ENCODE peak calls at places on chromosomes 16 and 17, in five cellular contexts. P is fibroblast of lung, W is A673, N is DND-41, G is mammary epithelial cell. I is an unnamed sample.
A peak's percentile ranks its signal among the peaks of the same experiment; 100 is the strongest.

GRCh38 chr16:57651344-57652333 is 16.5 kb upstream of the ADGRG3 start:
- DNase-seq in P (no peak), W (no peak), N (peak; percentile 50), G (no peak), I (no peak)

GRCh38 chr17:36661047-36661666 is 59.8 kb downstream of the MRM1 start:
- DNase-seq in P (no peak), W (no peak), N (no peak), G (no peak), I (no peak)

GRCh38 chr17:205176-205538 is 23.7 kb upstream of the DOC2B start:
- DNase-seq in P (no peak), W (no peak), N (no peak), G (no peak), I (no peak)

GRCh38 chr17:41615454-41615853 is 2.9 kb upstream of the KRT16 start:
- DNase-seq in P (peak; percentile 6), W (no peak), N (no peak), G (peak; percentile 95), I (peak; percentile 62)

GRCh38 chr16:83171396-83171795 is 544.6 kb downstream of the CDH13 start:
- DNase-seq in P (no peak), W (peak; percentile 4), N (no peak), G (no peak), I (no peak)

GRCh38 chr17:5913641-5914040 is 156.5 kb upstream of the WSCD1 start:
- DNase-seq in P (no peak), W (no peak), N (no peak), G (no peak), I (no peak)

GRCh38 chr17:6415616-6416015 is 19.3 kb downstream of the AIPL1 start:
- DNase-seq in P (no peak), W (no peak), N (no peak), G (no peak), I (no peak)

GRCh38 chr17:8736796-8737195 is 7.8 kb downstream of the CCDC42 start:
- DNase-seq in P (no peak), W (no peak), N (no peak), G (no peak), I (no peak)

GRCh38 chr16:67163164-67163902 is 1.2 kb upstream of the HSF4 start:
- DNase-seq in P (peak; percentile 49), W (no peak), N (no peak), G (no peak), I (peak; percentile 65)

GRCh38 chr16:28873543-28874201 is 4.6 kb upstream of the ATP2A1 start:
- DNase-seq in P (no peak), W (peak; percentile 43), N (peak; percentile 60), G (no peak), I (peak; percentile 78)

GRCh38 chr16:27625050-27625697 is 75.2 kb downstream of the KATNIP start:
- DNase-seq in P (peak; percentile 52), W (no peak), N (no peak), G (no peak), I (no peak)

GRCh38 chr17:76527430-76528111 is 9.9 kb downstream of the CYGB start:
- DNase-seq in P (peak; percentile 89), W (no peak), N (peak; percentile 20), G (peak; percentile 62), I (peak; percentile 85)

GRCh38 chr16:28063611-28064061 is at the start of gene GSG1L:
- DNase-seq in P (no peak), W (peak; percentile 26), N (no peak), G (no peak), I (no peak)

GRCh38 chr16:74657873-74658642 is 8.6 kb downstream of the RFWD3 start:
- DNase-seq in P (no peak), W (no peak), N (no peak), G (peak; percentile 4), I (no peak)

GRCh38 chr17:9906616-9907015 is 1.5 kb upstream of the RCVRN start:
- DNase-seq in P (no peak), W (no peak), N (no peak), G (no peak), I (no peak)

GRCh38 chr16:3112058-3112880 is at the start of gene ZNF205:
- DNase-seq in P (peak; percentile 74), W (peak; percentile 89), N (no peak), G (peak; percentile 71), I (peak; percentile 93)

GRCh38 chr16:10749680-10750035 is 6.0 kb downstream of the NUBP1 start:
- DNase-seq in P (peak; percentile 15), W (no peak), N (no peak), G (peak; percentile 57), I (no peak)

GRCh38 chr17:1505586-1505985 is 10.8 kb downstream of the INPP5K start:
- DNase-seq in P (no peak), W (no peak), N (no peak), G (no peak), I (no peak)

DNA sequence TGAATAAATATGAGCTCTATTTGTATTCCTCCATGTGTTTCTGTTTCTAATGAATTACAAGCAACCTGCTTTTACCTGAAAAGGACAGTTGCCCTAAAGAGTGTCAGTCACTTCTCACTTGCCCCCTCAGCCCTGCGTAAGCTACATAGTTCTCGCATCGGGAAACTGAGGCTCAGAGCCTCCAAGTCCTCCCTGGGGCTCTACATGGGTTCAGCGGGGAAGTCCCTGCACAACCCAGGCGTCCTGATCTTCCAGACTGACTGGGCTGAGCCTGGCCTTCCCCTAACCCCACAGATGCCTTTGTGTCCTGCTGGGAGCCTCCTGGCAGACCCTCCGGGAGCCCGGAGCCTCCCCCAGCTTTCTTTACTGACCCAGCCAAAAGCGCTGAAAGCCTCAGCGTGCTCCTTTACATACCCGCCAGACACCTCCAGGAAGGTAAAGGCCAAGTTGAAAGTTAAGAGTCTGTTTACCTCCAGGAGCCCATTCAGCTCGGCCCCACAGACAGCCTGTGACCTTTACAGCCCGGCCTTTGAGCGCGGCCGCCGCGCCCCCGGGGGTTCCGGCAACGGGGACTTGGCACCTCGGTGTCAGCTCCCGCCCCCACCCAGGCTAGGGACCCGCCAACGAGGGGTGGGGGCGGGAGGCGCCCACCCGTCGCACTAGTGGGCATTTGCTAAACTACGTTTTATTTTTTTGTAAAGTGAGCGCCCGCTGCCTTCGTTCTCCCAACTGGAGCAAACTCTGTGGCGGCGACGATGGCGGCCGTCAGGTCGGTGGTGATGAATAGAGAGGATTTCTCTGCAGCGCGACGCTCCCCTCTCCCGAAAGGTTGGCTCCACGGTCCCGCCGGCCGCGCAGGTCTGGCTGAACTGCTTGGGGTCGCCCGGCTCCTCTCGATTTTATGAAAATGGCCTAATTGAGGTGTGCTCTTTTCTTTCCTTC is 4.4 kb upstream of the HOXB13 start:
- DNase-seq in P (no peak), W (no peak), N (no peak), G (no peak), I (peak; percentile 78)
- TF ChIP-seq EZH2 in P (peak; percentile 84), W (no peak), N (no peak), G (peak; percentile 76), I (peak; percentile 21)

DNA sequence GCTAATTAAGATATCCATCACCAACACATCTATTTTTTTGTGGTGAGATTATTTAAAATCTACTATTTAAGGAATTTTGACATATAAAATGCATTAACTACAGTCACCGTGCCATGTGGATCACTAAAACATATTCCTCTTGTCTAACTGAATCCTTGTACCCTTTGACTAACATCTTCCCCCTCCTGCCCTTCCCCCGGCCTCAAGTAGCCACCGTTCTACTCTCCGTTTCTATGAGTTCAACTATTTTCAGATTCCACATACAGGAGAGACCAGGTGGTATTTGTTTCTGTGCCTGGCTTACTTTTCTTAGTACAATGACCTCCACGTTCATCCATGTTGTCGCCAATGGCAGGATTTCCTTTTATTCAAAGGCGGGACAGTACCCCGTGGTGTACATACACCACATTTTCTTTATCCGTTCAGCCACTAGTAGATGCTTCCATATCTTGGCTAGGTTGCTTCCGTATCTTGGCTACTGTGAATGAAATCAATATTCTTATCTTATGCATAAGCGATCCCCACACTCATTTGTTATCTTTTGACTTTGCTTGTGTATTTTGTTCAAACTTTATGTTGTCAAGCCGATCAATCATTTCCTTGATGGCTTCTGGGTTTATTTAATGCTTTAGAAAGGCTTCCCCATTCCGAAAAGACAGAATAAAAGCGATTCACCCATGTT is 134.7 kb downstream of the KCNJ12 start:
- DNase-seq in P (no peak), W (peak; percentile 15), N (no peak), G (no peak), I (no peak)
- TF ChIP-seq EZH2 in P (peak; percentile 35), W (no peak), N (no peak), G (no peak), I (no peak)

GRCh38 chr17:61405047-61405685 is 5.5 kb downstream of the TBX2 start:
- DNase-seq in P (no peak), W (no peak), N (no peak), G (no peak), I (peak; percentile 57)

GRCh38 chr17:61402978-61403845 is 3.6 kb downstream of the TBX2 start:
- DNase-seq in P (no peak), W (peak; percentile 51), N (no peak), G (no peak), I (peak; percentile 75)

GRCh38 chr17:61404702-61405046 is 5.0 kb downstream of the TBX2 start:
- DNase-seq in P (no peak), W (no peak), N (no peak), G (no peak), I (peak; percentile 59)

GRCh38 chr17:61405686-61406542 is 6.3 kb downstream of the TBX2 start:
- DNase-seq in P (no peak), W (no peak), N (no peak), G (no peak), I (peak; percentile 47)

DNA sequence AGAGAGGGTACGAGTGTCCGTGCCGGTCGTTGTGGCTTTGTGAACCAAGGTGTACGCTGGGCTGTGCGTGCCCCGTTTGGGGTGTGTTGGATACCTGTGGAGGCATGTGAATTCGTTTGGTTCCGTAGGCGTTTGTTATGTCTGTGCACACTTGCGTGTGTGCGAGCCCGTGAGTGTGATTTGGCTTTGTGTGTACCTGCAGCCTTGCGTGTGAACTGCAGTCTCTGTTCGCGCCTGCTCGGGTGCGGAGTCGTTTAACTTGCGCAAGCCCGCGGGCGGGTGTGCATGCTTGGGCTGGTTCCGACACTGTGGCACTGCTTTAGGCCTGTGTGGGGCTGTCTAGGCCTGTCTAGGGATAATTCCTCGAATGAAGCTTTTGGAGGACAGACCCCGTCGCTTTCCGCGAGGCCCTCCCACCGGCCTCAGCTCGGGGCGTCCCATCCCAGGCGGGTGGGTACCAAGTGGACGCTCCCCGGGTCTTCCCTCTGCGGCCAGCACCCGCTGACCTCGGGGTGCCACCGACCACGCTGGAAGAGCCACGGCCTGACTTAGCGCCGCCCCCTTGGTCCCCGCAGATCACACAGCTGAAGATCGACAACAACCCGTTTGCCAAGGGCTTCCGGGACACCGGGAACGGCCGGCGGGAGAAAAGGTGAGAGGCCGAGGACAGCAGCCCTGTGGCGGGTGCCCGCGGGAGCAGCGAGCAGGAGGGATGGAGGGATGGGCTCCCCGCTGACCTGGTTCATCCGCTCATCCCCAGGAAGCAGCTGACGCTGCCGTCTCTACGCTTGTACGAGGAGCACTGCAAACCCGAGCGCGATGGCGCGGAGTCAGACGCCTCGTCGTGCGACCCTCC is 4.4 kb downstream of the TBX2 start:
- DNase-seq in P (no peak), W (no peak), N (no peak), G (no peak), I (peak; percentile 48)
- TF ChIP-seq EZH2 in P (no peak), W (peak; percentile 62), N (no peak), G (no peak), I (peak; percentile 62)

DNA sequence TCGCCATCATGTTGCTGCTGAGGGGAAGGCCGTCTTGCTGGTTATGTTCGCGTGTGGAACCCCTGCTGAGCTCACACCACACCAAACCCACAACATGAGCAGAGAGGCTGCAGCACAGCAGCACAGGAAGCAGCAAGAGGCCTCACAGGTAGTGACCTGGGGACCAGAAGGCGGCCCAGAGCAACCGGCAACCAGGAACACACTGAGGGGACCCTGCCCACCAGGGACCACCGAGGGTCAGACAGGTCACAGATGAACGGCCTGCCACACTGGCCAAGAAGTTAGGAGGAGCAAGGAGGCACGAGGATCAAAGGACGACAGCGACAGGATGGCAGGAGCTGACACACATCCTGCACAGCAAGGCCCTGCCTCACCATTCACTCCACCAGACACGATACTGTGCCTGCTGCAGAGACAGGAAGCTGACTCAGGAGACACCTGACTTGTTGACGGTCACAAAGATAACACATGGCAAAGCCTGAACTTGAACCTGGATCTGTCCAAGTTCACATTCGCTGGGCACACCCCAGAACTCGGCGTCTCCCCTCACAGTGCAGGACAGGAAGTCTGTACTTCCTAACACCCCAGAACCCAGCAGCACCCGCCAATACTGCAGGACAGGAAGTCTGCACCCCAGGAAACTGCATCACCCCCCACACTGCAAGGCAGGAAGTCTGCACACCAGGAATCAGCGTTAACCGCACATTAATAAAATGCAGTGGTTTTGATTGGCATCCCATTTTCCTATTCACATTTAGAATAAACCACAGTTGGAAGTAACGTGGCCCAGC is 98.5 kb downstream of the ZNF778 start:
- DNase-seq in P (peak; percentile 94), W (peak; percentile 94), N (peak; percentile 79), G (peak; percentile 95), I (no peak)
- TF ChIP-seq EZH2 in P (no peak), W (no peak), N (no peak), G (no peak), I (no peak)

I was measured in GM23338.